ENCODE peak calls at places on chromosomes 4 and X, in eight cellular contexts. One of them, this sample, is unnamed.

GRCh38 chrX:10199212-10199611 is 42.4 kb downstream of the CLCN4 start:
- DNase-seq in stimulated activated CD4-positive, alpha-beta T cell treated with anti-CD3 and anti-CD28 coated beads, Interleukin-15, amount 100 ng/mL, for 24 hours: no peak
- DNase-seq in T-cell: peak; percentile 5
- DNase-seq in EL: peak; percentile 29
- DNase-seq in T follicular helper cell: no peak
- DNase-seq in hippocampal formation: no peak
- DNase-seq in activated CD4-positive, alpha-beta T cell treated with anti-CD3 and anti-CD28 coated beads, Interleukin-2, amount 50 U/mL, for 24 hours: no peak
- DNase-seq in fibroblast of lung: peak; percentile 41
- DNase-seq in this sample: peak; percentile 97

GRCh38 chr4:102778720-102779119 is 18.0 kb upstream of the MANBA start:
- DNase-seq in stimulated activated CD4-positive, alpha-beta T cell treated with anti-CD3 and anti-CD28 coated beads, Interleukin-15, amount 100 ng/mL, for 24 hours: no peak
- DNase-seq in T-cell: no peak
- DNase-seq in EL: no peak
- DNase-seq in T follicular helper cell: no peak
- DNase-seq in hippocampal formation: no peak
- DNase-seq in activated CD4-positive, alpha-beta T cell treated with anti-CD3 and anti-CD28 coated beads, Interleukin-2, amount 50 U/mL, for 24 hours: no peak
- DNase-seq in fibroblast of lung: no peak
- DNase-seq in this sample: no peak

GRCh38 chr4:87918314-87919058 is 57.0 kb upstream of the SPP1 start:
- DNase-seq in stimulated activated CD4-positive, alpha-beta T cell treated with anti-CD3 and anti-CD28 coated beads, Interleukin-15, amount 100 ng/mL, for 24 hours: no peak
- DNase-seq in T-cell: no peak
- DNase-seq in EL: no peak
- DNase-seq in T follicular helper cell: no peak
- DNase-seq in hippocampal formation: no peak
- DNase-seq in activated CD4-positive, alpha-beta T cell treated with anti-CD3 and anti-CD28 coated beads, Interleukin-2, amount 50 U/mL, for 24 hours: no peak
- DNase-seq in fibroblast of lung: no peak
- DNase-seq in this sample: no peak

GRCh38 chr4:144338148-144338547 is 197.6 kb upstream of the GYPA start:
- DNase-seq in stimulated activated CD4-positive, alpha-beta T cell treated with anti-CD3 and anti-CD28 coated beads, Interleukin-15, amount 100 ng/mL, for 24 hours: no peak
- DNase-seq in T-cell: no peak
- DNase-seq in EL: no peak
- DNase-seq in T follicular helper cell: no peak
- DNase-seq in hippocampal formation: no peak
- DNase-seq in activated CD4-positive, alpha-beta T cell treated with anti-CD3 and anti-CD28 coated beads, Interleukin-2, amount 50 U/mL, for 24 hours: no peak
- DNase-seq in fibroblast of lung: no peak
- DNase-seq in this sample: peak; percentile 98

GRCh38 chrX:57286507-57287251 is at the start of gene FAAH2:
- DNase-seq in stimulated activated CD4-positive, alpha-beta T cell treated with anti-CD3 and anti-CD28 coated beads, Interleukin-15, amount 100 ng/mL, for 24 hours: peak; percentile 63
- DNase-seq in T-cell: peak; percentile 80
- DNase-seq in EL: no peak
- DNase-seq in T follicular helper cell: peak; percentile 74
- DNase-seq in hippocampal formation: no peak
- DNase-seq in activated CD4-positive, alpha-beta T cell treated with anti-CD3 and anti-CD28 coated beads, Interleukin-2, amount 50 U/mL, for 24 hours: no peak
- DNase-seq in fibroblast of lung: no peak
- DNase-seq in this sample: no peak

GRCh38 chrX:107669276-107669675 is 41.0 kb downstream of the PRPS1 start:
- DNase-seq in stimulated activated CD4-positive, alpha-beta T cell treated with anti-CD3 and anti-CD28 coated beads, Interleukin-15, amount 100 ng/mL, for 24 hours: no peak
- DNase-seq in T-cell: no peak
- DNase-seq in EL: no peak
- DNase-seq in T follicular helper cell: no peak
- DNase-seq in hippocampal formation: no peak
- DNase-seq in activated CD4-positive, alpha-beta T cell treated with anti-CD3 and anti-CD28 coated beads, Interleukin-2, amount 50 U/mL, for 24 hours: no peak
- DNase-seq in fibroblast of lung: no peak
- DNase-seq in this sample: no peak

GRCh38 chr4:30525662-30526061 is 194.5 kb upstream of the PCDH7 start:
- DNase-seq in stimulated activated CD4-positive, alpha-beta T cell treated with anti-CD3 and anti-CD28 coated beads, Interleukin-15, amount 100 ng/mL, for 24 hours: no peak
- DNase-seq in T-cell: no peak
- DNase-seq in EL: no peak
- DNase-seq in T follicular helper cell: no peak
- DNase-seq in hippocampal formation: no peak
- DNase-seq in activated CD4-positive, alpha-beta T cell treated with anti-CD3 and anti-CD28 coated beads, Interleukin-2, amount 50 U/mL, for 24 hours: no peak
- DNase-seq in fibroblast of lung: no peak
- DNase-seq in this sample: no peak

GRCh38 chrX:39619182-39620009 is 478.4 kb downstream of the BCOR start:
- DNase-seq in stimulated activated CD4-positive, alpha-beta T cell treated with anti-CD3 and anti-CD28 coated beads, Interleukin-15, amount 100 ng/mL, for 24 hours: no peak
- DNase-seq in T-cell: no peak
- DNase-seq in EL: no peak
- DNase-seq in T follicular helper cell: no peak
- DNase-seq in hippocampal formation: no peak
- DNase-seq in activated CD4-positive, alpha-beta T cell treated with anti-CD3 and anti-CD28 coated beads, Interleukin-2, amount 50 U/mL, for 24 hours: no peak
- DNase-seq in fibroblast of lung: no peak
- DNase-seq in this sample: no peak

GRCh38 chrX:20378291-20378920 is 111.7 kb upstream of the RPS6KA3 start:
- DNase-seq in stimulated activated CD4-positive, alpha-beta T cell treated with anti-CD3 and anti-CD28 coated beads, Interleukin-15, amount 100 ng/mL, for 24 hours: peak; percentile 49
- DNase-seq in T-cell: no peak
- DNase-seq in EL: peak; percentile 12
- DNase-seq in T follicular helper cell: no peak
- DNase-seq in hippocampal formation: no peak
- DNase-seq in activated CD4-positive, alpha-beta T cell treated with anti-CD3 and anti-CD28 coated beads, Interleukin-2, amount 50 U/mL, for 24 hours: peak; percentile 1
- DNase-seq in fibroblast of lung: peak; percentile 55
- DNase-seq in this sample: no peak

GRCh38 chr4:95729596-95729995 is 110.3 kb upstream of the PDHA2 start:
- DNase-seq in stimulated activated CD4-positive, alpha-beta T cell treated with anti-CD3 and anti-CD28 coated beads, Interleukin-15, amount 100 ng/mL, for 24 hours: no peak
- DNase-seq in T-cell: no peak
- DNase-seq in EL: no peak
- DNase-seq in T follicular helper cell: no peak
- DNase-seq in hippocampal formation: no peak
- DNase-seq in activated CD4-positive, alpha-beta T cell treated with anti-CD3 and anti-CD28 coated beads, Interleukin-2, amount 50 U/mL, for 24 hours: no peak
- DNase-seq in fibroblast of lung: no peak
- DNase-seq in this sample: no peak

GRCh38 chrX:107724653-107725052 is 50.9 kb downstream of the TSC22D3 start:
- DNase-seq in stimulated activated CD4-positive, alpha-beta T cell treated with anti-CD3 and anti-CD28 coated beads, Interleukin-15, amount 100 ng/mL, for 24 hours: no peak
- DNase-seq in T-cell: no peak
- DNase-seq in EL: no peak
- DNase-seq in T follicular helper cell: no peak
- DNase-seq in hippocampal formation: no peak
- DNase-seq in activated CD4-positive, alpha-beta T cell treated with anti-CD3 and anti-CD28 coated beads, Interleukin-2, amount 50 U/mL, for 24 hours: no peak
- DNase-seq in fibroblast of lung: no peak
- DNase-seq in this sample: no peak

This sample was measured in MV-4-11.